ENCODE peak calls at places on chromosomes 3 and 15, in nine cellular contexts. J, G, Q, V, R, W, I, X and O are unnamed samples.

GRCh38 chr15:84833447-84833846 is 16.3 kb downstream of the ALPK3 start:
- DNase-seq in J (peak), G (no peak), Q (no peak), V (no peak), R (peak), W (no peak), I (no peak), X (peak), O (no peak)

GRCh38 chr15:37204698-37205097 is 104.3 kb upstream of the MEIS2 start:
- DNase-seq in J (no peak), G (no peak), Q (no peak), V (peak), R (no peak), W (no peak), I (no peak), X (no peak), O (no peak)

GRCh38 chr15:84967380-84967779 is 14.3 kb upstream of the PDE8A start:
- DNase-seq in J (no peak), G (no peak), Q (no peak), V (no peak), R (no peak), W (no peak), I (no peak), X (no peak), O (no peak)

GRCh38 chr15:69987492-69988482 is 109.9 kb downstream of the TLE3 start:
- DNase-seq in J (no peak), G (peak), Q (no peak), V (no peak), R (no peak), W (no peak), I (no peak), X (no peak), O (no peak)

GRCh38 chr15:76501726-76502125 is 165.2 kb downstream of the ISL2 start:
- DNase-seq in J (peak), G (no peak), Q (no peak), V (no peak), R (peak), W (no peak), I (no peak), X (peak), O (no peak)

GRCh38 chr15:99324082-99324620 is 72.9 kb downstream of the LRRC28 start:
- DNase-seq in J (peak), G (peak), Q (no peak), V (no peak), R (peak), W (peak), I (no peak), X (peak), O (no peak)

GRCh38 chr3:33067484-33067883 is 29.5 kb downstream of the GLB1 start:
- DNase-seq in J (peak), G (no peak), Q (no peak), V (no peak), R (peak), W (no peak), I (no peak), X (no peak), O (no peak)

GRCh38 chr3:71542548-71543370 is 40.8 kb downstream of the FOXP1 start:
- DNase-seq in J (peak), G (peak), Q (no peak), V (no peak), R (peak), W (no peak), I (peak), X (peak), O (no peak)

GRCh38 chr3:7781395-7781794 is 720.2 kb upstream of the LMCD1 start:
- DNase-seq in J (no peak), G (no peak), Q (no peak), V (no peak), R (no peak), W (no peak), I (no peak), X (no peak), O (no peak)

GRCh38 chr3:32821686-32822296 is 4.0 kb downstream of the TRIM71 start:
- DNase-seq in J (no peak), G (no peak), Q (no peak), V (peak), R (no peak), W (no peak), I (no peak), X (no peak), O (no peak)

GRCh38 chr3:13268961-13269391 is 151.1 kb downstream of the NUP210 start:
- DNase-seq in J (no peak), G (no peak), Q (no peak), V (no peak), R (no peak), W (no peak), I (peak), X (no peak), O (no peak)

GRCh38 chr3:31621314-31621713 is 88.6 kb downstream of the STT3B start:
- DNase-seq in J (no peak), G (no peak), Q (no peak), V (no peak), R (no peak), W (no peak), I (no peak), X (no peak), O (no peak)

GRCh38 chr15:41971089-41971892 is 1.1 kb downstream of the EHD4 start:
- DNase-seq in J (peak), G (peak), Q (no peak), V (peak), R (peak), W (peak), I (peak), X (peak), O (peak)

GRCh38 chr3:133995264-133995663 is 34.5 kb downstream of the SLCO2A1 start:
- DNase-seq in J (no peak), G (no peak), Q (no peak), V (no peak), R (no peak), W (no peak), I (no peak), X (no peak), O (no peak)

GRCh38 chr3:72887723-72888545 is at the start of gene GXYLT2:
- DNase-seq in J (peak), G (no peak), Q (peak), V (peak), R (peak), W (no peak), I (peak), X (peak), O (no peak)

GRCh38 chr15:101188517-101189340 is 63.1 kb downstream of the CHSY1 start:
- DNase-seq in J (peak), G (peak), Q (no peak), V (no peak), R (no peak), W (peak), I (peak), X (peak), O (peak)

GRCh38 chr3:15051531-15051930 is 13.6 kb downstream of the MRPS25 start:
- DNase-seq in J (peak), G (peak), Q (peak), V (peak), R (peak), W (no peak), I (no peak), X (peak), O (no peak)